ENCODE peak calls at places on chromosomes 3 and 15, in eight cellular contexts. X is ecto neural progenitor cell; M is activated T-cell treated with anti-CD3 and anti-CD28 coated beads, Interleukin-2, amount 50 U/mL, for 4 hours; T is iPS-NIHi11; W is central memory CD4-positive, alpha-beta T cell; O is H9; U is ACHN; A is GM20000. H is an unnamed sample.

GRCh38 chr15:27342991-27343390 is 372.0 kb downstream of the GABRG3 start:
- DNase-seq in X (no peak), M (no peak), T (peak; percentile 33), W (no peak), O (no peak), U (no peak), A (no peak), H (no peak)

GRCh38 chr3:115784739-115785571 is 161.6 kb downstream of the GAP43 start:
- DNase-seq in X (no peak), M (no peak), T (no peak), W (no peak), O (no peak), U (peak; percentile 11), A (peak; percentile 19), H (no peak)

GRCh38 chr3:129596194-129597086 is 10.0 kb downstream of the PLXND1 start:
- DNase-seq in X (peak; percentile 69), M (no peak), T (peak; percentile 68), W (no peak), O (peak; percentile 40), U (no peak), A (no peak), H (no peak)

GRCh38 chr3:41234823-41235722 is 35.8 kb downstream of the CTNNB1 start:
- DNase-seq in X (no peak), M (no peak), T (no peak), W (no peak), O (no peak), U (no peak), A (no peak), H (no peak)

GRCh38 chr15:78640527-78640839 is 527 bp downstream of the CHRNB4 start:
- DNase-seq in X (no peak), M (no peak), T (no peak), W (no peak), O (no peak), U (no peak), A (no peak), H (no peak)

GRCh38 chr3:62712776-62713175 is 162.4 kb downstream of the CADPS start:
- DNase-seq in X (no peak), M (no peak), T (no peak), W (no peak), O (no peak), U (no peak), A (no peak), H (no peak)

GRCh38 chr15:67107014-67107812 is 41.8 kb downstream of the SMAD3 start:
- DNase-seq in X (no peak), M (no peak), T (peak; percentile 38), W (no peak), O (no peak), U (peak; percentile 97), A (no peak), H (peak; percentile 97)

GRCh38 chr3:79018671-79019136 is 749.1 kb downstream of the ROBO1 start:
- DNase-seq in X (peak; percentile 76), M (no peak), T (peak; percentile 65), W (no peak), O (peak; percentile 59), U (peak; percentile 60), A (peak; percentile 56), H (no peak)

GRCh38 chr3:139455855-139456254 is 20.5 kb downstream of the RBP2 start:
- DNase-seq in X (no peak), M (no peak), T (peak; percentile 51), W (no peak), O (no peak), U (no peak), A (no peak), H (no peak)

GRCh38 chr15:50996641-50997040 is 88.2 kb downstream of the AP4E1 start:
- DNase-seq in X (no peak), M (no peak), T (no peak), W (no peak), O (no peak), U (no peak), A (no peak), H (no peak)

GRCh38 chr3:184262166-184262926 is 993 bp upstream of the CAMK2N2 start:
- DNase-seq in X (no peak), M (peak; percentile 36), T (peak; percentile 58), W (peak; percentile 16), O (peak; percentile 38), U (no peak), A (no peak), H (no peak)

GRCh38 chr3:101779808-101780366 is 876 bp downstream of the NXPE3 start:
- DNase-seq in X (no peak), M (no peak), T (no peak), W (no peak), O (no peak), U (no peak), A (no peak), H (no peak)

GRCh38 chr3:120092444-120092843 is 1.8 kb downstream of the GSK3B start:
- DNase-seq in X (no peak), M (no peak), T (no peak), W (no peak), O (no peak), U (no peak), A (no peak), H (no peak)

GRCh38 chr3:48130321-48130881 is 57.8 kb downstream of the CDC25A start:
- DNase-seq in X (no peak), M (no peak), T (peak; percentile 47), W (no peak), O (no peak), U (no peak), A (no peak), H (no peak)

GRCh38 chr3:150673966-150674365 is 29.8 kb downstream of the ERICH6 start:
- DNase-seq in X (no peak), M (no peak), T (no peak), W (no peak), O (no peak), U (peak; percentile 10), A (no peak), H (peak; percentile 59)

GRCh38 chr3:180011927-180012326 is 24.8 kb downstream of the PEX5L start:
- DNase-seq in X (no peak), M (no peak), T (no peak), W (no peak), O (no peak), U (no peak), A (no peak), H (no peak)

GRCh38 chr15:48718646-48719045 is 73.1 kb upstream of the FBN1 start:
- DNase-seq in X (no peak), M (no peak), T (no peak), W (no peak), O (no peak), U (no peak), A (no peak), H (no peak)

H was measured in epithelial cell of proximal tubule.